ENCODE peak calls at places on chromosomes 6 and 20, in ten cellular contexts. One of them, this sample, is unnamed.

GRCh38 chr20:47125553-47126373 is 230.7 kb downstream of the ZMYND8 start:
- DNase-seq in astrocyte of the cerebellum: no peak
- DNase-seq in cardiac fibroblast: peak
- DNase-seq in heart right ventricle: peak
- DNase-seq in body of pancreas: no peak
- DNase-seq in HCT116: no peak
- DNase-seq in HL-60: no peak
- DNase-seq in endothelial cell: no peak
- DNase-seq in pancreas: no peak
- DNase-seq in ovary: no peak
- DNase-seq in this sample: no peak

GRCh38 chr6:12890171-12890790 is 173.7 kb downstream of the PHACTR1 start:
- DNase-seq in astrocyte of the cerebellum: no peak
- DNase-seq in cardiac fibroblast: peak
- DNase-seq in heart right ventricle: no peak
- DNase-seq in body of pancreas: no peak
- DNase-seq in HCT116: peak
- DNase-seq in HL-60: no peak
- DNase-seq in endothelial cell: peak
- DNase-seq in pancreas: no peak
- DNase-seq in ovary: no peak
- DNase-seq in this sample: no peak

GRCh38 chr20:5634894-5635293 is 115.3 kb upstream of the SHLD1 start:
- DNase-seq in astrocyte of the cerebellum: no peak
- DNase-seq in cardiac fibroblast: no peak
- DNase-seq in heart right ventricle: no peak
- DNase-seq in body of pancreas: no peak
- DNase-seq in HCT116: no peak
- DNase-seq in HL-60: no peak
- DNase-seq in endothelial cell: no peak
- DNase-seq in pancreas: no peak
- DNase-seq in ovary: no peak
- DNase-seq in this sample: no peak

GRCh38 chr20:40463171-40463570 is 225.9 kb downstream of the MAFB start:
- DNase-seq in astrocyte of the cerebellum: no peak
- DNase-seq in cardiac fibroblast: no peak
- DNase-seq in heart right ventricle: no peak
- DNase-seq in body of pancreas: no peak
- DNase-seq in HCT116: no peak
- DNase-seq in HL-60: no peak
- DNase-seq in endothelial cell: no peak
- DNase-seq in pancreas: no peak
- DNase-seq in ovary: no peak
- DNase-seq in this sample: no peak

GRCh38 chr6:84066536-84066935 is 33.0 kb downstream of the MRAP2 start:
- DNase-seq in astrocyte of the cerebellum: no peak
- DNase-seq in cardiac fibroblast: no peak
- DNase-seq in heart right ventricle: no peak
- DNase-seq in body of pancreas: no peak
- DNase-seq in HCT116: no peak
- DNase-seq in HL-60: no peak
- DNase-seq in endothelial cell: no peak
- DNase-seq in pancreas: no peak
- DNase-seq in ovary: no peak
- DNase-seq in this sample: no peak

GRCh38 chr6:30730611-30731435 is 10.7 kb downstream of the TUBB start:
- DNase-seq in astrocyte of the cerebellum: no peak
- DNase-seq in cardiac fibroblast: peak
- DNase-seq in heart right ventricle: peak
- DNase-seq in body of pancreas: peak
- DNase-seq in HCT116: peak
- DNase-seq in HL-60: peak
- DNase-seq in endothelial cell: peak
- DNase-seq in pancreas: peak
- DNase-seq in ovary: peak
- DNase-seq in this sample: peak

GRCh38 chr6:56204134-56204533 is 43.2 kb downstream of the COL21A1 start:
- DNase-seq in astrocyte of the cerebellum: no peak
- DNase-seq in cardiac fibroblast: no peak
- DNase-seq in heart right ventricle: no peak
- DNase-seq in body of pancreas: no peak
- DNase-seq in HCT116: no peak
- DNase-seq in HL-60: no peak
- DNase-seq in endothelial cell: no peak
- DNase-seq in pancreas: no peak
- DNase-seq in ovary: no peak
- DNase-seq in this sample: no peak

GRCh38 chr20:35006531-35006971 is 50.9 kb downstream of the MYH7B start:
- DNase-seq in astrocyte of the cerebellum: no peak
- DNase-seq in cardiac fibroblast: no peak
- DNase-seq in heart right ventricle: no peak
- DNase-seq in body of pancreas: no peak
- DNase-seq in HCT116: no peak
- DNase-seq in HL-60: no peak
- DNase-seq in endothelial cell: no peak
- DNase-seq in pancreas: peak
- DNase-seq in ovary: peak
- DNase-seq in this sample: no peak

GRCh38 chr6:54011277-54011648 is 100.0 kb upstream of the MLIP start:
- DNase-seq in astrocyte of the cerebellum: no peak
- DNase-seq in cardiac fibroblast: no peak
- DNase-seq in heart right ventricle: no peak
- DNase-seq in body of pancreas: no peak
- DNase-seq in HCT116: no peak
- DNase-seq in HL-60: no peak
- DNase-seq in endothelial cell: no peak
- DNase-seq in pancreas: no peak
- DNase-seq in ovary: no peak
- DNase-seq in this sample: no peak

GRCh38 chr6:99349620-99350141 is at the start of gene FAXC:
- DNase-seq in astrocyte of the cerebellum: no peak
- DNase-seq in cardiac fibroblast: peak
- DNase-seq in heart right ventricle: peak
- DNase-seq in body of pancreas: peak
- DNase-seq in HCT116: peak
- DNase-seq in HL-60: no peak
- DNase-seq in endothelial cell: peak
- DNase-seq in pancreas: peak
- DNase-seq in ovary: peak
- DNase-seq in this sample: no peak

GRCh38 chr20:17646209-17646717 is 35.8 kb downstream of the RRBP1 start:
- DNase-seq in astrocyte of the cerebellum: no peak
- DNase-seq in cardiac fibroblast: no peak
- DNase-seq in heart right ventricle: no peak
- DNase-seq in body of pancreas: peak
- DNase-seq in HCT116: no peak
- DNase-seq in HL-60: no peak
- DNase-seq in endothelial cell: no peak
- DNase-seq in pancreas: peak
- DNase-seq in ovary: peak
- DNase-seq in this sample: no peak

GRCh38 chr6:148134566-148134965 is 208.1 kb upstream of the SASH1 start:
- DNase-seq in astrocyte of the cerebellum: no peak
- DNase-seq in cardiac fibroblast: no peak
- DNase-seq in heart right ventricle: no peak
- DNase-seq in body of pancreas: no peak
- DNase-seq in HCT116: no peak
- DNase-seq in HL-60: no peak
- DNase-seq in endothelial cell: no peak
- DNase-seq in pancreas: no peak
- DNase-seq in ovary: no peak
- DNase-seq in this sample: no peak

GRCh38 chr20:45919536-45919933 is 7.6 kb upstream of the PLTP start:
- DNase-seq in astrocyte of the cerebellum: peak
- DNase-seq in cardiac fibroblast: peak
- DNase-seq in heart right ventricle: peak
- DNase-seq in body of pancreas: peak
- DNase-seq in HCT116: no peak
- DNase-seq in HL-60: no peak
- DNase-seq in endothelial cell: no peak
- DNase-seq in pancreas: no peak
- DNase-seq in ovary: peak
- DNase-seq in this sample: no peak

GRCh38 chr6:116945809-116946208 is 68.8 kb downstream of the RFX6 start:
- DNase-seq in astrocyte of the cerebellum: no peak
- DNase-seq in cardiac fibroblast: no peak
- DNase-seq in heart right ventricle: no peak
- DNase-seq in body of pancreas: no peak
- DNase-seq in HCT116: no peak
- DNase-seq in HL-60: peak
- DNase-seq in endothelial cell: no peak
- DNase-seq in pancreas: no peak
- DNase-seq in ovary: no peak
- DNase-seq in this sample: no peak

GRCh38 chr6:127366281-127367022 is 23.0 kb upstream of the ECHDC1 start:
- DNase-seq in astrocyte of the cerebellum: peak
- DNase-seq in cardiac fibroblast: peak
- DNase-seq in heart right ventricle: no peak
- DNase-seq in body of pancreas: no peak
- DNase-seq in HCT116: peak
- DNase-seq in HL-60: no peak
- DNase-seq in endothelial cell: no peak
- DNase-seq in pancreas: no peak
- DNase-seq in ovary: no peak
- DNase-seq in this sample: no peak

GRCh38 chr20:60372822-60373221 is 414.6 kb downstream of the CDH26 start:
- DNase-seq in astrocyte of the cerebellum: no peak
- DNase-seq in cardiac fibroblast: no peak
- DNase-seq in heart right ventricle: no peak
- DNase-seq in body of pancreas: no peak
- DNase-seq in HCT116: no peak
- DNase-seq in HL-60: peak
- DNase-seq in endothelial cell: no peak
- DNase-seq in pancreas: no peak
- DNase-seq in ovary: no peak
- DNase-seq in this sample: no peak

GRCh38 chr20:13333036-13333435 is 112.0 kb downstream of the ISM1 start:
- DNase-seq in astrocyte of the cerebellum: no peak
- DNase-seq in cardiac fibroblast: no peak
- DNase-seq in heart right ventricle: no peak
- DNase-seq in body of pancreas: no peak
- DNase-seq in HCT116: no peak
- DNase-seq in HL-60: no peak
- DNase-seq in endothelial cell: no peak
- DNase-seq in pancreas: no peak
- DNase-seq in ovary: no peak
- DNase-seq in this sample: no peak

GRCh38 chr6:140366991-140367390 is 992.5 kb upstream of the CITED2 start:
- DNase-seq in astrocyte of the cerebellum: peak
- DNase-seq in cardiac fibroblast: peak
- DNase-seq in heart right ventricle: no peak
- DNase-seq in body of pancreas: no peak
- DNase-seq in HCT116: no peak
- DNase-seq in HL-60: no peak
- DNase-seq in endothelial cell: no peak
- DNase-seq in pancreas: no peak
- DNase-seq in ovary: no peak
- DNase-seq in this sample: no peak

DNA sequence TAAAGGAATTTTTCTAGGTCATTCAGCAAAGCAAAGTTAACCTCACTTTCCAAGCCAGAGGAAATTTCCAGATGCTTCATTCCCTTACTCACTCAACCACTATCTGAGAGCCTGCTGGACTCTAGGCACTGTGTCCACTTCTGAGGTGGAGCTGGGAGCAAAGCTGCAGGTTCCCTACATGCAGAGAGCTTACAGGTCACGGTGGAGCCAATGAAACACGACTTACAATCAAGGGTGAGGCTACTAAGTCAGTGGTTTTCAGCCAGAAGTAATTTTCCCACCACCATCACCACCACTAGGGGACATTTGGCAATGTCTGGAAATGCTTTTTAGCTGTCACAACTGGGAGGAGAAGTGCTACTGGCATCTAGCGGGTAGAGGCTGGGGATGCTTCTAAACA is 34.5 kb upstream of the TSHZ2 start:
- DNase-seq in astrocyte of the cerebellum: no peak
- DNase-seq in cardiac fibroblast: no peak
- DNase-seq in heart right ventricle: no peak
- DNase-seq in body of pancreas: no peak
- DNase-seq in HCT116: no peak
- DNase-seq in HL-60: no peak
- DNase-seq in endothelial cell: no peak
- DNase-seq in pancreas: no peak
- DNase-seq in ovary: no peak
- DNase-seq in this sample: no peak
- TF ChIP-seq CTCF in astrocyte of the cerebellum: peak
- TF ChIP-seq CTCF in cardiac fibroblast: no peak
- TF ChIP-seq CTCF in heart right ventricle: no peak
- TF ChIP-seq CTCF in body of pancreas: peak
- TF ChIP-seq CTCF in HCT116: no peak
- TF ChIP-seq CTCF in HL-60: no peak
- TF ChIP-seq CTCF in endothelial cell: no peak
- TF ChIP-seq CTCF in pancreas: no peak
- TF ChIP-seq CTCF in ovary: no peak
- TF ChIP-seq CTCF in this sample: no peak

GRCh38 chr6:135884136-135884535 is 32.6 kb downstream of the PDE7B start:
- DNase-seq in astrocyte of the cerebellum: no peak
- DNase-seq in cardiac fibroblast: no peak
- DNase-seq in heart right ventricle: no peak
- DNase-seq in body of pancreas: no peak
- DNase-seq in HCT116: no peak
- DNase-seq in HL-60: no peak
- DNase-seq in endothelial cell: no peak
- DNase-seq in pancreas: no peak
- DNase-seq in ovary: no peak
- DNase-seq in this sample: no peak
- TF ChIP-seq CTCF in astrocyte of the cerebellum: no peak
- TF ChIP-seq CTCF in cardiac fibroblast: no peak
- TF ChIP-seq CTCF in heart right ventricle: no peak
- TF ChIP-seq CTCF in body of pancreas: no peak
- TF ChIP-seq CTCF in HCT116: no peak
- TF ChIP-seq CTCF in HL-60: no peak
- TF ChIP-seq CTCF in endothelial cell: no peak
- TF ChIP-seq CTCF in pancreas: no peak
- TF ChIP-seq CTCF in ovary: no peak
- TF ChIP-seq CTCF in this sample: no peak

GRCh38 chr6:119061215-119061614 is 17.2 kb downstream of the FAM184A start:
- DNase-seq in astrocyte of the cerebellum: no peak
- DNase-seq in cardiac fibroblast: no peak
- DNase-seq in heart right ventricle: no peak
- DNase-seq in body of pancreas: no peak
- DNase-seq in HCT116: no peak
- DNase-seq in HL-60: no peak
- DNase-seq in endothelial cell: no peak
- DNase-seq in pancreas: no peak
- DNase-seq in ovary: no peak
- DNase-seq in this sample: no peak
- TF ChIP-seq CTCF in astrocyte of the cerebellum: no peak
- TF ChIP-seq CTCF in cardiac fibroblast: no peak
- TF ChIP-seq CTCF in heart right ventricle: no peak
- TF ChIP-seq CTCF in body of pancreas: no peak
- TF ChIP-seq CTCF in HCT116: no peak
- TF ChIP-seq CTCF in HL-60: no peak
- TF ChIP-seq CTCF in endothelial cell: no peak
- TF ChIP-seq CTCF in pancreas: no peak
- TF ChIP-seq CTCF in ovary: no peak
- TF ChIP-seq CTCF in this sample: no peak

DNA sequence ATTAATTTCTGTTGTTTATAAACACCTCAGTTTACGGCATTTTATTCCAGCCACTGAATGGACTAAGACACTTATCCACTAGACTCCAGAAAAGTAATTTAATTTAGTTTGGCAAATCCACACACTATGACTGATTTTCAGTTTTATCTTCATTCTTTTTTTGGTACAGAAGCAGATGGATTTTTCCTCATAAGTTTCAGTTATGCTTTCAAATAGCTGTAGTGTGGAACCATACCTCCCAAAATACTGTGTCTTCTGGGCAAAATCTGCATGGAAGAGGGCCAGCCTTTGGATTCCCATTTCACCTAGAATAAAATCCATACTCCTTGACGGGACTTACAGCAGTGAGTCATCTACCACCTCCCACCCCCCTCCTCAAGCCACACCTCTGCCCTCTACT is 43.0 kb downstream of the GSTA2 start:
- DNase-seq in astrocyte of the cerebellum: no peak
- DNase-seq in cardiac fibroblast: no peak
- DNase-seq in heart right ventricle: no peak
- DNase-seq in body of pancreas: no peak
- DNase-seq in HCT116: no peak
- DNase-seq in HL-60: no peak
- DNase-seq in endothelial cell: no peak
- DNase-seq in pancreas: no peak
- DNase-seq in ovary: no peak
- DNase-seq in this sample: no peak
- TF ChIP-seq CTCF in astrocyte of the cerebellum: no peak
- TF ChIP-seq CTCF in cardiac fibroblast: no peak
- TF ChIP-seq CTCF in heart right ventricle: no peak
- TF ChIP-seq CTCF in body of pancreas: no peak
- TF ChIP-seq CTCF in HCT116: no peak
- TF ChIP-seq CTCF in HL-60: no peak
- TF ChIP-seq CTCF in endothelial cell: no peak
- TF ChIP-seq CTCF in pancreas: no peak
- TF ChIP-seq CTCF in ovary: no peak
- TF ChIP-seq CTCF in this sample: no peak

This sample was measured in natural killer cell.